ENCODE peak calls at places on chromosomes 12 and 14, in eight cellular contexts. One of them, this sample, is unnamed.
A peak's percentile ranks its signal among the peaks of the same experiment; 100 is the strongest.

GRCh38 chr12:79555006-79555925 is 135.5 kb downstream of the PAWR start:
- DNase-seq in Daoy: no peak
- DNase-seq in HTR-8/SVneo: no peak
- DNase-seq in activated CD4-positive, CD25-positive, alpha-beta regulatory T cell treated with anti-CD3 and anti-CD28 coated beads, Interleukin-2, amount 50 U/mL, for 16 hours: no peak
- DNase-seq in heart right ventricle: no peak
- DNase-seq in H7: no peak
- DNase-seq in GM03348: peak; percentile 57
- DNase-seq in activated naive CD4-positive, alpha-beta T cell treated with anti-CD3 and anti-CD28 coated beads, Interleukin-2, amount 50 U/mL, for 72 hours: no peak
- DNase-seq in this sample: peak; percentile 43

GRCh38 chr14:61285364-61285763 is 4.2 kb upstream of the TMEM30B start:
- DNase-seq in Daoy: no peak
- DNase-seq in HTR-8/SVneo: no peak
- DNase-seq in activated CD4-positive, CD25-positive, alpha-beta regulatory T cell treated with anti-CD3 and anti-CD28 coated beads, Interleukin-2, amount 50 U/mL, for 16 hours: no peak
- DNase-seq in heart right ventricle: no peak
- DNase-seq in H7: no peak
- DNase-seq in GM03348: no peak
- DNase-seq in activated naive CD4-positive, alpha-beta T cell treated with anti-CD3 and anti-CD28 coated beads, Interleukin-2, amount 50 U/mL, for 72 hours: no peak
- DNase-seq in this sample: no peak

GRCh38 chr12:53726946-53727309 is 324 bp downstream of the CALCOCO1 start:
- DNase-seq in Daoy: peak; percentile 32
- DNase-seq in HTR-8/SVneo: no peak
- DNase-seq in activated CD4-positive, CD25-positive, alpha-beta regulatory T cell treated with anti-CD3 and anti-CD28 coated beads, Interleukin-2, amount 50 U/mL, for 16 hours: no peak
- DNase-seq in heart right ventricle: no peak
- DNase-seq in H7: peak; percentile 66
- DNase-seq in GM03348: no peak
- DNase-seq in activated naive CD4-positive, alpha-beta T cell treated with anti-CD3 and anti-CD28 coated beads, Interleukin-2, amount 50 U/mL, for 72 hours: no peak
- DNase-seq in this sample: no peak

GRCh38 chr12:97967831-97968230 is 505.2 kb downstream of the RMST start:
- DNase-seq in Daoy: no peak
- DNase-seq in HTR-8/SVneo: no peak
- DNase-seq in activated CD4-positive, CD25-positive, alpha-beta regulatory T cell treated with anti-CD3 and anti-CD28 coated beads, Interleukin-2, amount 50 U/mL, for 16 hours: no peak
- DNase-seq in heart right ventricle: no peak
- DNase-seq in H7: no peak
- DNase-seq in GM03348: no peak
- DNase-seq in activated naive CD4-positive, alpha-beta T cell treated with anti-CD3 and anti-CD28 coated beads, Interleukin-2, amount 50 U/mL, for 72 hours: no peak
- DNase-seq in this sample: no peak

GRCh38 chr14:22598896-22599244 is 770 bp downstream of the ABHD4 start:
- DNase-seq in Daoy: peak; percentile 67
- DNase-seq in HTR-8/SVneo: peak; percentile 35
- DNase-seq in activated CD4-positive, CD25-positive, alpha-beta regulatory T cell treated with anti-CD3 and anti-CD28 coated beads, Interleukin-2, amount 50 U/mL, for 16 hours: no peak
- DNase-seq in heart right ventricle: no peak
- DNase-seq in H7: peak; percentile 78
- DNase-seq in GM03348: peak; percentile 66
- DNase-seq in activated naive CD4-positive, alpha-beta T cell treated with anti-CD3 and anti-CD28 coated beads, Interleukin-2, amount 50 U/mL, for 72 hours: peak; percentile 36
- DNase-seq in this sample: peak; percentile 69

GRCh38 chr14:68146812-68147211 is 327.2 kb downstream of the RAD51B start:
- DNase-seq in Daoy: peak; percentile 95
- DNase-seq in HTR-8/SVneo: peak; percentile 98
- DNase-seq in activated CD4-positive, CD25-positive, alpha-beta regulatory T cell treated with anti-CD3 and anti-CD28 coated beads, Interleukin-2, amount 50 U/mL, for 16 hours: no peak
- DNase-seq in heart right ventricle: no peak
- DNase-seq in H7: no peak
- DNase-seq in GM03348: peak; percentile 84
- DNase-seq in activated naive CD4-positive, alpha-beta T cell treated with anti-CD3 and anti-CD28 coated beads, Interleukin-2, amount 50 U/mL, for 72 hours: no peak
- DNase-seq in this sample: peak; percentile 91

GRCh38 chr14:87615050-87615449 is 377.9 kb downstream of the GALC start:
- DNase-seq in Daoy: no peak
- DNase-seq in HTR-8/SVneo: no peak
- DNase-seq in activated CD4-positive, CD25-positive, alpha-beta regulatory T cell treated with anti-CD3 and anti-CD28 coated beads, Interleukin-2, amount 50 U/mL, for 16 hours: no peak
- DNase-seq in heart right ventricle: no peak
- DNase-seq in H7: no peak
- DNase-seq in GM03348: no peak
- DNase-seq in activated naive CD4-positive, alpha-beta T cell treated with anti-CD3 and anti-CD28 coated beads, Interleukin-2, amount 50 U/mL, for 72 hours: no peak
- DNase-seq in this sample: no peak

GRCh38 chr12:50400104-50400637 is 514 bp upstream of the LARP4 start:
- DNase-seq in Daoy: no peak
- DNase-seq in HTR-8/SVneo: no peak
- DNase-seq in activated CD4-positive, CD25-positive, alpha-beta regulatory T cell treated with anti-CD3 and anti-CD28 coated beads, Interleukin-2, amount 50 U/mL, for 16 hours: no peak
- DNase-seq in heart right ventricle: no peak
- DNase-seq in H7: no peak
- DNase-seq in GM03348: no peak
- DNase-seq in activated naive CD4-positive, alpha-beta T cell treated with anti-CD3 and anti-CD28 coated beads, Interleukin-2, amount 50 U/mL, for 72 hours: no peak
- DNase-seq in this sample: no peak

GRCh38 chr12:54184024-54184805 is 4.6 kb downstream of the SMUG1 start:
- DNase-seq in Daoy: no peak
- DNase-seq in HTR-8/SVneo: no peak
- DNase-seq in activated CD4-positive, CD25-positive, alpha-beta regulatory T cell treated with anti-CD3 and anti-CD28 coated beads, Interleukin-2, amount 50 U/mL, for 16 hours: no peak
- DNase-seq in heart right ventricle: no peak
- DNase-seq in H7: no peak
- DNase-seq in GM03348: no peak
- DNase-seq in activated naive CD4-positive, alpha-beta T cell treated with anti-CD3 and anti-CD28 coated beads, Interleukin-2, amount 50 U/mL, for 72 hours: no peak
- DNase-seq in this sample: no peak

GRCh38 chr12:54415223-54415929 is 3.7 kb downstream of the ITGA5 start:
- DNase-seq in Daoy: no peak
- DNase-seq in HTR-8/SVneo: no peak
- DNase-seq in activated CD4-positive, CD25-positive, alpha-beta regulatory T cell treated with anti-CD3 and anti-CD28 coated beads, Interleukin-2, amount 50 U/mL, for 16 hours: no peak
- DNase-seq in heart right ventricle: no peak
- DNase-seq in H7: no peak
- DNase-seq in GM03348: no peak
- DNase-seq in activated naive CD4-positive, alpha-beta T cell treated with anti-CD3 and anti-CD28 coated beads, Interleukin-2, amount 50 U/mL, for 72 hours: no peak
- DNase-seq in this sample: no peak

GRCh38 chr14:20630340-20631022 is 11.0 kb downstream of the OR6S1 start:
- DNase-seq in Daoy: peak; percentile 86
- DNase-seq in HTR-8/SVneo: no peak
- DNase-seq in activated CD4-positive, CD25-positive, alpha-beta regulatory T cell treated with anti-CD3 and anti-CD28 coated beads, Interleukin-2, amount 50 U/mL, for 16 hours: no peak
- DNase-seq in heart right ventricle: no peak
- DNase-seq in H7: peak; percentile 41
- DNase-seq in GM03348: no peak
- DNase-seq in activated naive CD4-positive, alpha-beta T cell treated with anti-CD3 and anti-CD28 coated beads, Interleukin-2, amount 50 U/mL, for 72 hours: no peak
- DNase-seq in this sample: peak; percentile 11

GRCh38 chr12:72511493-72511892 is 239.3 kb downstream of the TRHDE start:
- DNase-seq in Daoy: no peak
- DNase-seq in HTR-8/SVneo: no peak
- DNase-seq in activated CD4-positive, CD25-positive, alpha-beta regulatory T cell treated with anti-CD3 and anti-CD28 coated beads, Interleukin-2, amount 50 U/mL, for 16 hours: no peak
- DNase-seq in heart right ventricle: no peak
- DNase-seq in H7: no peak
- DNase-seq in GM03348: no peak
- DNase-seq in activated naive CD4-positive, alpha-beta T cell treated with anti-CD3 and anti-CD28 coated beads, Interleukin-2, amount 50 U/mL, for 72 hours: no peak
- DNase-seq in this sample: no peak

GRCh38 chr14:91727121-91727520 is 4.8 kb downstream of the CATSPERB start:
- DNase-seq in Daoy: no peak
- DNase-seq in HTR-8/SVneo: no peak
- DNase-seq in activated CD4-positive, CD25-positive, alpha-beta regulatory T cell treated with anti-CD3 and anti-CD28 coated beads, Interleukin-2, amount 50 U/mL, for 16 hours: no peak
- DNase-seq in heart right ventricle: no peak
- DNase-seq in H7: no peak
- DNase-seq in GM03348: peak; percentile 65
- DNase-seq in activated naive CD4-positive, alpha-beta T cell treated with anti-CD3 and anti-CD28 coated beads, Interleukin-2, amount 50 U/mL, for 72 hours: no peak
- DNase-seq in this sample: peak; percentile 76

GRCh38 chr12:76194724-76195123 is 110.2 kb upstream of the NAP1L1 start:
- DNase-seq in Daoy: no peak
- DNase-seq in HTR-8/SVneo: no peak
- DNase-seq in activated CD4-positive, CD25-positive, alpha-beta regulatory T cell treated with anti-CD3 and anti-CD28 coated beads, Interleukin-2, amount 50 U/mL, for 16 hours: no peak
- DNase-seq in heart right ventricle: no peak
- DNase-seq in H7: no peak
- DNase-seq in GM03348: no peak
- DNase-seq in activated naive CD4-positive, alpha-beta T cell treated with anti-CD3 and anti-CD28 coated beads, Interleukin-2, amount 50 U/mL, for 72 hours: no peak
- DNase-seq in this sample: no peak

GRCh38 chr12:47272412-47273190 is 192.8 kb upstream of the AMIGO2 start:
- DNase-seq in Daoy: peak; percentile 52
- DNase-seq in HTR-8/SVneo: no peak
- DNase-seq in activated CD4-positive, CD25-positive, alpha-beta regulatory T cell treated with anti-CD3 and anti-CD28 coated beads, Interleukin-2, amount 50 U/mL, for 16 hours: no peak
- DNase-seq in heart right ventricle: no peak
- DNase-seq in H7: no peak
- DNase-seq in GM03348: no peak
- DNase-seq in activated naive CD4-positive, alpha-beta T cell treated with anti-CD3 and anti-CD28 coated beads, Interleukin-2, amount 50 U/mL, for 72 hours: no peak
- DNase-seq in this sample: no peak

GRCh38 chr14:58637391-58638230 is at the start of gene DACT1:
- DNase-seq in Daoy: peak; percentile 87
- DNase-seq in HTR-8/SVneo: peak; percentile 86
- DNase-seq in activated CD4-positive, CD25-positive, alpha-beta regulatory T cell treated with anti-CD3 and anti-CD28 coated beads, Interleukin-2, amount 50 U/mL, for 16 hours: peak; percentile 9
- DNase-seq in heart right ventricle: peak; percentile 77
- DNase-seq in H7: peak; percentile 91
- DNase-seq in GM03348: peak; percentile 93
- DNase-seq in activated naive CD4-positive, alpha-beta T cell treated with anti-CD3 and anti-CD28 coated beads, Interleukin-2, amount 50 U/mL, for 72 hours: peak; percentile 64
- DNase-seq in this sample: peak; percentile 63

GRCh38 chr12:11321980-11322379 is 11.7 kb upstream of the PRB4 start:
- DNase-seq in Daoy: no peak
- DNase-seq in HTR-8/SVneo: no peak
- DNase-seq in activated CD4-positive, CD25-positive, alpha-beta regulatory T cell treated with anti-CD3 and anti-CD28 coated beads, Interleukin-2, amount 50 U/mL, for 16 hours: no peak
- DNase-seq in heart right ventricle: no peak
- DNase-seq in H7: no peak
- DNase-seq in GM03348: peak; percentile 5
- DNase-seq in activated naive CD4-positive, alpha-beta T cell treated with anti-CD3 and anti-CD28 coated beads, Interleukin-2, amount 50 U/mL, for 72 hours: no peak
- DNase-seq in this sample: no peak

GRCh38 chr14:46048127-46048526 is 603.5 kb downstream of the RPL10L start:
- DNase-seq in Daoy: no peak
- DNase-seq in HTR-8/SVneo: peak; percentile 4
- DNase-seq in activated CD4-positive, CD25-positive, alpha-beta regulatory T cell treated with anti-CD3 and anti-CD28 coated beads, Interleukin-2, amount 50 U/mL, for 16 hours: no peak
- DNase-seq in heart right ventricle: no peak
- DNase-seq in H7: peak; percentile 2
- DNase-seq in GM03348: peak; percentile 18
- DNase-seq in activated naive CD4-positive, alpha-beta T cell treated with anti-CD3 and anti-CD28 coated beads, Interleukin-2, amount 50 U/mL, for 72 hours: no peak
- DNase-seq in this sample: peak; percentile 7

GRCh38 chr14:72810201-72810600 is 83.7 kb downstream of the DPF3 start:
- DNase-seq in Daoy: no peak
- DNase-seq in HTR-8/SVneo: no peak
- DNase-seq in activated CD4-positive, CD25-positive, alpha-beta regulatory T cell treated with anti-CD3 and anti-CD28 coated beads, Interleukin-2, amount 50 U/mL, for 16 hours: peak; percentile 1
- DNase-seq in heart right ventricle: no peak
- DNase-seq in H7: no peak
- DNase-seq in GM03348: no peak
- DNase-seq in activated naive CD4-positive, alpha-beta T cell treated with anti-CD3 and anti-CD28 coated beads, Interleukin-2, amount 50 U/mL, for 72 hours: peak; percentile 41
- DNase-seq in this sample: no peak

GRCh38 chr12:98896938-98897337 is 251.8 kb downstream of the APAF1 start:
- DNase-seq in Daoy: peak; percentile 16
- DNase-seq in HTR-8/SVneo: no peak
- DNase-seq in activated CD4-positive, CD25-positive, alpha-beta regulatory T cell treated with anti-CD3 and anti-CD28 coated beads, Interleukin-2, amount 50 U/mL, for 16 hours: no peak
- DNase-seq in heart right ventricle: no peak
- DNase-seq in H7: peak; percentile 50
- DNase-seq in GM03348: no peak
- DNase-seq in activated naive CD4-positive, alpha-beta T cell treated with anti-CD3 and anti-CD28 coated beads, Interleukin-2, amount 50 U/mL, for 72 hours: no peak
- DNase-seq in this sample: no peak

GRCh38 chr14:102058146-102058545 is 28.7 kb downstream of the HSP90AA1 start:
- DNase-seq in Daoy: no peak
- DNase-seq in HTR-8/SVneo: no peak
- DNase-seq in activated CD4-positive, CD25-positive, alpha-beta regulatory T cell treated with anti-CD3 and anti-CD28 coated beads, Interleukin-2, amount 50 U/mL, for 16 hours: no peak
- DNase-seq in heart right ventricle: no peak
- DNase-seq in H7: no peak
- DNase-seq in GM03348: no peak
- DNase-seq in activated naive CD4-positive, alpha-beta T cell treated with anti-CD3 and anti-CD28 coated beads, Interleukin-2, amount 50 U/mL, for 72 hours: no peak
- DNase-seq in this sample: no peak

GRCh38 chr12:3119192-3119744 is 42.1 kb downstream of the TSPAN9 start:
- DNase-seq in Daoy: peak; percentile 41
- DNase-seq in HTR-8/SVneo: no peak
- DNase-seq in activated CD4-positive, CD25-positive, alpha-beta regulatory T cell treated with anti-CD3 and anti-CD28 coated beads, Interleukin-2, amount 50 U/mL, for 16 hours: no peak
- DNase-seq in heart right ventricle: no peak
- DNase-seq in H7: no peak
- DNase-seq in GM03348: no peak
- DNase-seq in activated naive CD4-positive, alpha-beta T cell treated with anti-CD3 and anti-CD28 coated beads, Interleukin-2, amount 50 U/mL, for 72 hours: no peak
- DNase-seq in this sample: no peak

GRCh38 chr12:14256139-14256538 is 109.3 kb upstream of the ATF7IP start:
- DNase-seq in Daoy: peak; percentile 46
- DNase-seq in HTR-8/SVneo: no peak
- DNase-seq in activated CD4-positive, CD25-positive, alpha-beta regulatory T cell treated with anti-CD3 and anti-CD28 coated beads, Interleukin-2, amount 50 U/mL, for 16 hours: no peak
- DNase-seq in heart right ventricle: no peak
- DNase-seq in H7: no peak
- DNase-seq in GM03348: peak; percentile 63
- DNase-seq in activated naive CD4-positive, alpha-beta T cell treated with anti-CD3 and anti-CD28 coated beads, Interleukin-2, amount 50 U/mL, for 72 hours: peak; percentile 28
- DNase-seq in this sample: peak; percentile 27

GRCh38 chr12:91988076-91988475 is 157.6 kb downstream of the BTG1 start:
- DNase-seq in Daoy: no peak
- DNase-seq in HTR-8/SVneo: no peak
- DNase-seq in activated CD4-positive, CD25-positive, alpha-beta regulatory T cell treated with anti-CD3 and anti-CD28 coated beads, Interleukin-2, amount 50 U/mL, for 16 hours: no peak
- DNase-seq in heart right ventricle: no peak
- DNase-seq in H7: no peak
- DNase-seq in GM03348: no peak
- DNase-seq in activated naive CD4-positive, alpha-beta T cell treated with anti-CD3 and anti-CD28 coated beads, Interleukin-2, amount 50 U/mL, for 72 hours: no peak
- DNase-seq in this sample: no peak

GRCh38 chr12:3201741-3202500 is 124.7 kb downstream of the TSPAN9 start:
- DNase-seq in Daoy: peak; percentile 44
- DNase-seq in HTR-8/SVneo: no peak
- DNase-seq in activated CD4-positive, CD25-positive, alpha-beta regulatory T cell treated with anti-CD3 and anti-CD28 coated beads, Interleukin-2, amount 50 U/mL, for 16 hours: no peak
- DNase-seq in heart right ventricle: no peak
- DNase-seq in H7: peak; percentile 73
- DNase-seq in GM03348: no peak
- DNase-seq in activated naive CD4-positive, alpha-beta T cell treated with anti-CD3 and anti-CD28 coated beads, Interleukin-2, amount 50 U/mL, for 72 hours: no peak
- DNase-seq in this sample: no peak

GRCh38 chr14:95340201-95340697 is 20.5 kb upstream of the CLMN start:
- DNase-seq in Daoy: peak; percentile 55
- DNase-seq in HTR-8/SVneo: no peak
- DNase-seq in activated CD4-positive, CD25-positive, alpha-beta regulatory T cell treated with anti-CD3 and anti-CD28 coated beads, Interleukin-2, amount 50 U/mL, for 16 hours: no peak
- DNase-seq in heart right ventricle: no peak
- DNase-seq in H7: no peak
- DNase-seq in GM03348: no peak
- DNase-seq in activated naive CD4-positive, alpha-beta T cell treated with anti-CD3 and anti-CD28 coated beads, Interleukin-2, amount 50 U/mL, for 72 hours: no peak
- DNase-seq in this sample: no peak

GRCh38 chr14:96698846-96699543 is 98.2 kb upstream of the VRK1 start:
- DNase-seq in Daoy: no peak
- DNase-seq in HTR-8/SVneo: no peak
- DNase-seq in activated CD4-positive, CD25-positive, alpha-beta regulatory T cell treated with anti-CD3 and anti-CD28 coated beads, Interleukin-2, amount 50 U/mL, for 16 hours: no peak
- DNase-seq in heart right ventricle: no peak
- DNase-seq in H7: no peak
- DNase-seq in GM03348: no peak
- DNase-seq in activated naive CD4-positive, alpha-beta T cell treated with anti-CD3 and anti-CD28 coated beads, Interleukin-2, amount 50 U/mL, for 72 hours: peak; percentile 11
- DNase-seq in this sample: no peak

GRCh38 chr12:130517588-130517987 is 179.9 kb downstream of the PIWIL1 start:
- DNase-seq in Daoy: no peak
- DNase-seq in HTR-8/SVneo: no peak
- DNase-seq in activated CD4-positive, CD25-positive, alpha-beta regulatory T cell treated with anti-CD3 and anti-CD28 coated beads, Interleukin-2, amount 50 U/mL, for 16 hours: no peak
- DNase-seq in heart right ventricle: no peak
- DNase-seq in H7: no peak
- DNase-seq in GM03348: no peak
- DNase-seq in activated naive CD4-positive, alpha-beta T cell treated with anti-CD3 and anti-CD28 coated beads, Interleukin-2, amount 50 U/mL, for 72 hours: no peak
- DNase-seq in this sample: no peak

GRCh38 chr12:49924847-49925246 is 21.1 kb upstream of the FAIM2 start:
- DNase-seq in Daoy: no peak
- DNase-seq in HTR-8/SVneo: no peak
- DNase-seq in activated CD4-positive, CD25-positive, alpha-beta regulatory T cell treated with anti-CD3 and anti-CD28 coated beads, Interleukin-2, amount 50 U/mL, for 16 hours: no peak
- DNase-seq in heart right ventricle: no peak
- DNase-seq in H7: no peak
- DNase-seq in GM03348: no peak
- DNase-seq in activated naive CD4-positive, alpha-beta T cell treated with anti-CD3 and anti-CD28 coated beads, Interleukin-2, amount 50 U/mL, for 72 hours: no peak
- DNase-seq in this sample: no peak

GRCh38 chr14:104971447-104972240 is 6.5 kb downstream of the AHNAK2 start:
- DNase-seq in Daoy: no peak
- DNase-seq in HTR-8/SVneo: no peak
- DNase-seq in activated CD4-positive, CD25-positive, alpha-beta regulatory T cell treated with anti-CD3 and anti-CD28 coated beads, Interleukin-2, amount 50 U/mL, for 16 hours: no peak
- DNase-seq in heart right ventricle: peak; percentile 12
- DNase-seq in H7: no peak
- DNase-seq in GM03348: no peak
- DNase-seq in activated naive CD4-positive, alpha-beta T cell treated with anti-CD3 and anti-CD28 coated beads, Interleukin-2, amount 50 U/mL, for 72 hours: no peak
- DNase-seq in this sample: no peak

GRCh38 chr14:73233564-73233963 is 3.7 kb upstream of the PAPLN start:
- DNase-seq in Daoy: no peak
- DNase-seq in HTR-8/SVneo: no peak
- DNase-seq in activated CD4-positive, CD25-positive, alpha-beta regulatory T cell treated with anti-CD3 and anti-CD28 coated beads, Interleukin-2, amount 50 U/mL, for 16 hours: no peak
- DNase-seq in heart right ventricle: no peak
- DNase-seq in H7: no peak
- DNase-seq in GM03348: no peak
- DNase-seq in activated naive CD4-positive, alpha-beta T cell treated with anti-CD3 and anti-CD28 coated beads, Interleukin-2, amount 50 U/mL, for 72 hours: no peak
- DNase-seq in this sample: no peak

GRCh38 chr12:41234672-41235071 is 46.6 kb downstream of the PDZRN4 start:
- DNase-seq in Daoy: no peak
- DNase-seq in HTR-8/SVneo: no peak
- DNase-seq in activated CD4-positive, CD25-positive, alpha-beta regulatory T cell treated with anti-CD3 and anti-CD28 coated beads, Interleukin-2, amount 50 U/mL, for 16 hours: no peak
- DNase-seq in heart right ventricle: no peak
- DNase-seq in H7: no peak
- DNase-seq in GM03348: no peak
- DNase-seq in activated naive CD4-positive, alpha-beta T cell treated with anti-CD3 and anti-CD28 coated beads, Interleukin-2, amount 50 U/mL, for 72 hours: no peak
- DNase-seq in this sample: no peak

GRCh38 chr12:78330131-78330530 is 499.4 kb downstream of the NAV3 start:
- DNase-seq in Daoy: no peak
- DNase-seq in HTR-8/SVneo: no peak
- DNase-seq in activated CD4-positive, CD25-positive, alpha-beta regulatory T cell treated with anti-CD3 and anti-CD28 coated beads, Interleukin-2, amount 50 U/mL, for 16 hours: no peak
- DNase-seq in heart right ventricle: no peak
- DNase-seq in H7: no peak
- DNase-seq in GM03348: no peak
- DNase-seq in activated naive CD4-positive, alpha-beta T cell treated with anti-CD3 and anti-CD28 coated beads, Interleukin-2, amount 50 U/mL, for 72 hours: no peak
- DNase-seq in this sample: no peak

GRCh38 chr12:104863549-104863948 is 94.5 kb downstream of the SLC41A2 start:
- DNase-seq in Daoy: no peak
- DNase-seq in HTR-8/SVneo: no peak
- DNase-seq in activated CD4-positive, CD25-positive, alpha-beta regulatory T cell treated with anti-CD3 and anti-CD28 coated beads, Interleukin-2, amount 50 U/mL, for 16 hours: no peak
- DNase-seq in heart right ventricle: no peak
- DNase-seq in H7: no peak
- DNase-seq in GM03348: peak; percentile 63
- DNase-seq in activated naive CD4-positive, alpha-beta T cell treated with anti-CD3 and anti-CD28 coated beads, Interleukin-2, amount 50 U/mL, for 72 hours: no peak
- DNase-seq in this sample: peak; percentile 52

This sample was measured in AG08395.